ENCODE peak calls at places on chromosomes 7 and 10, in nine cellular contexts. T is Peyer's patch, Z is hepatocyte, H is Panc1, M is stomach, B is iPS DF 6.9, Y is fibroblast of lung, I is upper lobe of right lung, V is right atrium auricular region. D is an unnamed sample. For H3K27me3 and H3K4me1, the result is how much of the 10 kb centered on the place peaks cover.

GRCh38 chr7:6691609-6692106 is 15.1 kb downstream of the ZNF12 start:
- DNase-seq in M (no peak), B (no peak), V (no peak), H (no peak), I (no peak), Z (no peak), Y (peak), T (no peak), D (no peak)

GRCh38 chr10:33665512-33665911 is 331.0 kb upstream of the NRP1 start:
- DNase-seq in M (no peak), I (no peak), H (no peak), Y (peak), V (no peak), B (no peak), Z (no peak), T (no peak), D (no peak)

GRCh38 chr10:87053121-87053520 is 33.0 kb downstream of the FAM25A start:
- DNase-seq in I (no peak), Z (no peak), H (no peak), V (no peak), T (no peak), B (no peak), M (peak), Y (no peak), D (no peak)

GRCh38 chr10:7606977-7607404 is 59.8 kb downstream of the ITIH5 start:
- DNase-seq in T (no peak), I (no peak), Z (peak), V (no peak), H (no peak), B (no peak), M (no peak), Y (no peak), D (no peak)

GRCh38 chr7:108062250-108063014 is 59.5 kb upstream of the LAMB1 start:
- DNase-seq in M (no peak), V (no peak), Y (peak), B (no peak), H (no peak), I (no peak), Z (no peak), T (no peak), D (no peak)

GRCh38 chr10:133012573-133013359 is 70.4 kb upstream of the CFAP46 start:
- DNase-seq in V (no peak), M (no peak), H (no peak), B (no peak), I (peak), Y (no peak), T (no peak), Z (no peak), D (peak)

GRCh38 chr7:14321947-14322346 is 332.5 kb upstream of the ETV1 start:
- DNase-seq in M (peak), T (no peak), V (no peak), B (no peak), Y (no peak), I (no peak), Z (no peak), H (no peak), D (no peak)

GRCh38 chr7:157779206-157779605 is 442.4 kb downstream of the DNAJB6 start:
- DNase-seq in Z (no peak), T (no peak), H (no peak), Y (no peak), I (peak), B (no peak), M (no peak), V (no peak), D (no peak)

GRCh38 chr7:25859412-25859704 is 292.6 kb upstream of the NFE2L3 start:
- DNase-seq in I (no peak), V (no peak), Y (no peak), H (no peak), M (no peak), T (no peak), Z (no peak), B (no peak), D (no peak)

GRCh38 chr10:48470893-48471805 is 133.7 kb downstream of the ARHGAP22 start:
- DNase-seq in V (no peak), T (peak), B (no peak), H (no peak), Z (no peak), I (peak), M (peak), Y (peak), D (no peak)

GRCh38 chr7:131895541-131896173 is 339.2 kb upstream of the PODXL start:
- DNase-seq in B (no peak), Y (peak), Z (peak), H (peak), V (no peak), M (no peak), I (no peak), T (no peak), D (no peak)

GRCh38 chr10:93813507-93814465 is 56.0 kb downstream of the LGI1 start:
- DNase-seq in M (peak), Z (peak), I (peak), T (peak), Y (peak), B (no peak), V (peak), H (no peak), D (peak)

GRCh38 chr7:157752832-157753291 is 416.1 kb downstream of the DNAJB6 start:
- DNase-seq in M (no peak), Z (no peak), B (no peak), V (no peak), Y (peak), T (no peak), H (no peak), I (no peak), D (no peak)

GRCh38 chr7:47335557-47336177 is 246.2 kb downstream of the TNS3 start:
- DNase-seq in V (no peak), Y (no peak), H (no peak), M (no peak), B (no peak), I (no peak), Z (no peak), T (peak), D (no peak)

GRCh38 chr7:118195837-118196474 is 12.0 kb downstream of the LSM8 start:
- DNase-seq in T (no peak), Y (peak), M (peak), B (peak), V (no peak), I (no peak), Z (peak), H (no peak), D (no peak)

GRCh38 chr10:103849212-103849877 is 6.0 kb downstream of the SH3PXD2A start:
- DNase-seq in Z (no peak), V (no peak), H (no peak), T (no peak), Y (no peak), B (no peak), M (no peak), I (no peak), D (no peak)

GRCh38 chr7:139673230-139673629 is 104.6 kb downstream of the HIPK2 start:
- DNase-seq in V (no peak), Z (no peak), Y (no peak), M (no peak), B (no peak), H (no peak), I (no peak), T (no peak), D (no peak)

GRCh38 chr10:74683067-74683466 is 143.3 kb upstream of the KAT6B start:
- DNase-seq in M (no peak), Y (no peak), I (no peak), Z (no peak), H (no peak), V (no peak), B (no peak), T (no peak), D (no peak)

GRCh38 chr10:29993319-29993876 is 66.0 kb downstream of the JCAD start:
- DNase-seq in M (no peak), H (no peak), I (no peak), Y (no peak), B (no peak), Z (no peak), T (no peak), V (no peak), D (no peak)

GRCh38 chr7:44177570-44178131 is 11.6 kb downstream of the GCK start:
- DNase-seq in Z (no peak), M (no peak), I (peak), B (no peak), Y (peak), T (no peak), V (no peak), H (no peak), D (no peak)

DNA sequence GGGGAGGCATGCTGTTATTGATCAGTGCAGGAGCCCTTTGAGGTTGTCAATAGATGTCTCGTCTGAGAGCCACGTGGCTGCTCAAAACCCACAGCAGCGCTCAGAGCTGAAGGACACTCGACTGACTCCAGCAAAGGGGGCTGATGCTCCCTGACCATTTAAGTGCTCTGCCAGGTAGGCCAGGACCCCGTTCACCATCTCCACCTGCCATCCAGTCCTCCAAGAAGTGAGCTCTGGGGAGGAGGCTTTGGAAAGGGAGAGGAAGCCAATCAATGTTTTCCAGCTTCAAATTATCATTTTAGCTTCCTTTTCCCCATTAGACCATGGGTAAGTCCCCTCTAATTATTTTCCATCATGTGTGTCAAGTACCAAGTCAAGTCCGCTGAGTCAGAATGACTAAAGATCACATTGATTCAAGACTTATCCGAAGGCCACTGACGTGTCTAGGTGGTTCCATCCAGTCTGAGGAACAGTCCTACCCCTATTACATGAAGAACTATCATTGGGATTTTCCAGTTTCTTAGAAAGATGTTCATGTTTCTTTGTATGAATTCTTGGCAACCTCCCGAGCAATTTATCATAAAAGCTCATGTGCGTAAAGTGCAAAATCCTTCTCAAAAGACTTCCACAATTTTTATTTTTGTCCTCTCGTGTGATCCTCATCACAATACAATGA is 302.6 kb upstream of the LYZL1 start:
- DNase-seq in Z (no peak), Y (peak), M (no peak), V (no peak), T (no peak), B (no peak), H (no peak), I (no peak), D (no peak)
- H3K27me3 ChIP-seq in Z (under half), Y (under half), M (under half), V (under half), T (under half), B (under half), H (under half), I (under half), D (under half)

GRCh38 chr10:20606985-20607384 is 290.1 kb downstream of the NEBL start:
- DNase-seq in T (no peak), V (no peak), Z (no peak), B (no peak), Y (no peak), I (no peak), M (no peak), H (no peak), D (no peak)
- H3K4me3 ChIP-seq in T (no peak), V (no peak), Z (no peak), B (no peak), Y (no peak), I (no peak), M (no peak), H (no peak), D (no peak)

GRCh38 chr10:71763352-71764127 is 9.8 kb downstream of the VSIR start:
- DNase-seq in H (no peak), B (no peak), M (no peak), I (no peak), Z (no peak), V (no peak), T (no peak), Y (peak), D (no peak)

GRCh38 chr10:71762324-71762723 is 11.0 kb downstream of the VSIR start:
- DNase-seq in V (no peak), B (no peak), H (no peak), M (no peak), T (no peak), I (no peak), Z (no peak), Y (no peak), D (no peak)

GRCh38 chr10:71761541-71762113 is 11.7 kb downstream of the VSIR start:
- DNase-seq in V (no peak), Z (no peak), H (no peak), B (no peak), Y (no peak), T (no peak), I (no peak), M (no peak), D (no peak)

GRCh38 chr10:71757450-71757918 is 15.8 kb downstream of the VSIR start:
- DNase-seq in I (no peak), Y (peak), M (no peak), B (no peak), V (no peak), Z (no peak), H (no peak), T (peak), D (no peak)

DNA sequence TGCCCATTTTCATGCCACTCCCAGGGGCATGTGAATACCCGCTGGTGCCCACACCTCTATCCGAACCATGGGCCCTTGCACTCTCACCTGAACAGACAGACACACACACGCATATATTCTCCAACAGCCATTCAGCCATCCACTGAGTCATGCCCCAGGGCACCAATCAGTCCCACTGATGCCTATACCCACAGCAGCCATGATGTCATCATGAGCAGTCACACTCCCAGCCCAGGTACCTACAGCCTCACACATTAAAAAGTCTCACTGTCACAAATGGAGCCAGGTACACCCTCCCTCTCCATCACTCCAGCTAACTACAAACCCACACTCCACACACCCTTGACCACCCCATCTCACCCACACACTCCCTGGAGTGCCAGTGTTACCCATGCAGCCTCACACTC is 12.2 kb downstream of the VSIR start:
- DNase-seq in M (no peak), Z (no peak), V (no peak), B (no peak), T (no peak), I (no peak), Y (no peak), H (no peak), D (no peak)
- H3K4me1 ChIP-seq in M (under half), Z (under half), V (under half), B (under half), T (under half), I (half or more), Y (under half), H (under half), D (half or more)

GRCh38 chr10:123766012-123766411 is 99.9 kb downstream of the GPR26 start:
- DNase-seq in B (no peak), T (peak), V (no peak), Z (no peak), M (no peak), I (no peak), Y (no peak), H (no peak), D (no peak)

GRCh38 chr10:123771877-123772644 is 105.9 kb downstream of the GPR26 start:
- DNase-seq in H (no peak), T (no peak), B (no peak), I (no peak), M (no peak), Z (no peak), V (no peak), Y (no peak), D (no peak)

GRCh38 chr10:123766761-123767160 is 100.6 kb downstream of the GPR26 start:
- DNase-seq in B (no peak), H (no peak), M (no peak), Z (no peak), I (no peak), Y (no peak), V (no peak), T (no peak), D (no peak)

GRCh38 chr10:123772645-123773508 is 106.7 kb downstream of the GPR26 start:
- DNase-seq in M (no peak), B (no peak), T (no peak), I (no peak), H (no peak), Y (no peak), Z (no peak), V (no peak), D (no peak)

GRCh38 chr10:123769647-123770046 is 103.5 kb downstream of the GPR26 start:
- DNase-seq in Z (no peak), V (no peak), I (no peak), Y (no peak), T (no peak), H (no peak), M (no peak), B (no peak), D (no peak)
- H3K27me3 ChIP-seq in Z (under half), V (under half), I (under half), Y (under half), T (under half), H (under half), M (under half), B (under half), D (under half)

GRCh38 chr10:129949411-129950335 is 14.4 kb downstream of the EBF3 start:
- DNase-seq in M (peak), V (peak), H (no peak), Z (peak), B (no peak), Y (no peak), T (no peak), I (no peak), D (no peak)

GRCh38 chr10:129950651-129951050 is 13.4 kb downstream of the EBF3 start:
- DNase-seq in Y (no peak), V (no peak), I (no peak), T (no peak), M (no peak), Z (no peak), B (no peak), H (no peak), D (no peak)

GRCh38 chr10:129951841-129952240 is 12.2 kb downstream of the EBF3 start:
- DNase-seq in H (no peak), T (no peak), Y (no peak), V (no peak), B (no peak), Z (no peak), M (peak), I (no peak), D (no peak)

GRCh38 chr10:129952771-129953489 is 11.1 kb downstream of the EBF3 start:
- DNase-seq in Y (no peak), B (no peak), I (no peak), Z (no peak), V (no peak), T (no peak), M (no peak), H (no peak), D (no peak)

GRCh38 chr10:129951251-129951808 is 12.7 kb downstream of the EBF3 start:
- DNase-seq in H (no peak), Z (no peak), Y (no peak), I (no peak), M (peak), V (no peak), B (no peak), T (no peak), D (no peak)
- H3K4me3 ChIP-seq in H (no peak), Z (no peak), Y (no peak), I (no peak), M (no peak), V (no peak), B (no peak), T (no peak), D (no peak)

GRCh38 chr7:101951757-101952156 is 134.3 kb downstream of the CUX1 start:
- DNase-seq in B (no peak), I (no peak), V (no peak), Z (no peak), M (no peak), H (no peak), Y (no peak), T (no peak), D (no peak)

GRCh38 chr7:101952355-101953247 is 135.2 kb downstream of the CUX1 start:
- DNase-seq in Z (peak), T (no peak), M (no peak), V (no peak), I (no peak), H (peak), Y (peak), B (no peak), D (no peak)

GRCh38 chr7:101953248-101953819 is 135.9 kb downstream of the CUX1 start:
- DNase-seq in H (no peak), T (no peak), M (no peak), Y (peak), V (no peak), I (no peak), Z (peak), B (no peak), D (no peak)

GRCh38 chr7:101956130-101956529 is 138.7 kb downstream of the CUX1 start:
- DNase-seq in V (no peak), T (no peak), I (no peak), Y (no peak), M (no peak), B (no peak), H (no peak), Z (no peak), D (no peak)

GRCh38 chr7:101954494-101954893 is 137.1 kb downstream of the CUX1 start:
- DNase-seq in B (no peak), H (no peak), T (no peak), M (no peak), V (no peak), Y (no peak), I (no peak), Z (no peak), D (no peak)
- H3K4me1 ChIP-seq in B (under half), H (under half), T (under half), M (under half), V (under half), Y (under half), I (under half), Z (under half), D (under half)

D was measured in lower lobe of right lung.